ENCODE peak calls at places on chromosomes 4 and X, in eight cellular contexts. I, G, Z, C, B, R, P and D are unnamed samples.

GRCh38 chr4:721261-722171 is 15.9 kb downstream of the PCGF3 start:
- DNase-seq in I (no peak), G (no peak), Z (no peak), C (peak), B (no peak), R (no peak), P (no peak), D (peak)

GRCh38 chrX:35842657-35843056 is 44.5 kb downstream of the MAGEB16 start:
- DNase-seq in I (no peak), G (no peak), Z (no peak), C (no peak), B (no peak), R (no peak), P (no peak), D (no peak)

GRCh38 chr4:16857425-16857824 is 41.0 kb downstream of the LDB2 start:
- DNase-seq in I (no peak), G (no peak), Z (no peak), C (no peak), B (no peak), R (no peak), P (no peak), D (no peak)

GRCh38 chrX:107826286-107827136 is 845 bp downstream of the MID2 start:
- DNase-seq in I (peak), G (peak), Z (peak), C (peak), B (peak), R (no peak), P (peak), D (peak)

GRCh38 chr4:142781114-142781513 is 65.0 kb downstream of the INPP4B start:
- DNase-seq in I (no peak), G (no peak), Z (no peak), C (no peak), B (no peak), R (no peak), P (no peak), D (peak)

GRCh38 chr4:47510506-47511143 is 25.6 kb downstream of the ATP10D start:
- DNase-seq in I (no peak), G (no peak), Z (peak), C (no peak), B (no peak), R (no peak), P (no peak), D (peak)

GRCh38 chrX:78708171-78708570 is 39.3 kb upstream of the LPAR4 start:
- DNase-seq in I (no peak), G (no peak), Z (peak), C (no peak), B (no peak), R (no peak), P (peak), D (peak)

GRCh38 chr4:69773443-69773842 is 13.0 kb upstream of the SULT1B1 start:
- DNase-seq in I (no peak), G (no peak), Z (no peak), C (no peak), B (no peak), R (no peak), P (peak), D (peak)

DNA sequence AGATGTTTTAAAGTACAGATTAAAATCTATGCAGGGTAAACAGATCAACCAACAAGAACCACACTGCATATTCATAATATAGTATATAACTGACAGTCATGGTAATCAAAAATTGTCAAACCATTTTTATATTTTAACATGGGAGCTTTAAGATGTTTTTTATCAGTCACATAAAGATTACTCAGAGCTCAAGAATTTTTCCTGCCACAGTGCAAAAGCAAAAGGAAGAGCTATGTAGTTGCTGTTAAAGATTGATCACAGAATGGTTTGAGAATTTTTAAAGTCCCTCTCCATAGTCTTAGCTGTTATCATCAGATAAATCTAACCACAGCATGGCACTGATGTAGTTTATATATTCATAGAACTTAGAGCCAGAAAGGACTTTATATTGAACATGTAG is 8.5 kb downstream of the RAB9B start:
- DNase-seq in I (no peak), G (no peak), Z (peak), C (no peak), B (no peak), R (no peak), P (no peak), D (no peak)
- TF ChIP-seq CTCF in I (no peak), G (no peak), Z (no peak), C (no peak), B (no peak), R (no peak), P (no peak), D (no peak)

GRCh38 chrX:36908801-36909403 is 99.3 kb upstream of the FAM47C start:
- DNase-seq in I (no peak), G (no peak), Z (peak), C (peak), B (no peak), R (no peak), P (no peak), D (peak)
- TF ChIP-seq CTCF in I (peak), G (peak), Z (peak), C (peak), B (no peak), R (no peak), P (peak), D (peak)

GRCh38 chrX:119753639-119754257 is 4.6 kb upstream of the SOWAHD start:
- DNase-seq in I (no peak), G (no peak), Z (peak), C (no peak), B (peak), R (no peak), P (peak), D (peak)
- TF ChIP-seq CTCF in I (peak), G (no peak), Z (peak), C (peak), B (peak), R (no peak), P (peak), D (peak)

GRCh38 chr4:84238247-84239090 is 260.6 kb downstream of the NKX6-1 start:
- DNase-seq in I (no peak), G (no peak), Z (peak), C (peak), B (no peak), R (no peak), P (peak), D (peak)
- TF ChIP-seq CTCF in I (no peak), G (no peak), Z (no peak), C (no peak), B (no peak), R (no peak), P (peak), D (no peak)